ENCODE peak calls at places on chromosomes 2 and 18, in five cellular contexts. One of them, this sample, is unnamed.
A peak's percentile ranks its signal among the peaks of the same experiment; 100 is the strongest.

GRCh38 chr18:24111936-24112335 is 26.9 kb upstream of the CABYR start:
- DNase-seq in mesenchymal stem cell: no peak
- DNase-seq in cardiac muscle cell: no peak
- DNase-seq in naive thymus-derived CD4-positive, alpha-beta T cell: no peak
- DNase-seq in left ventricle myocardium inferior: no peak
- DNase-seq in this sample: no peak

GRCh38 chr18:43571078-43571689 is 293.9 kb upstream of the SYT4 start:
- DNase-seq in left ventricle myocardium inferior: no peak
- DNase-seq in mesenchymal stem cell: peak; percentile 56
- DNase-seq in cardiac muscle cell: peak; percentile 69
- DNase-seq in naive thymus-derived CD4-positive, alpha-beta T cell: no peak
- DNase-seq in this sample: peak; percentile 32

GRCh38 chr2:23529659-23530058 is 144.7 kb downstream of the KLHL29 start:
- DNase-seq in left ventricle myocardium inferior: no peak
- DNase-seq in cardiac muscle cell: no peak
- DNase-seq in naive thymus-derived CD4-positive, alpha-beta T cell: no peak
- DNase-seq in mesenchymal stem cell: no peak
- DNase-seq in this sample: no peak

GRCh38 chr2:104254017-104254416 is 599.9 kb upstream of the POU3F3 start:
- DNase-seq in left ventricle myocardium inferior: no peak
- DNase-seq in mesenchymal stem cell: no peak
- DNase-seq in cardiac muscle cell: no peak
- DNase-seq in naive thymus-derived CD4-positive, alpha-beta T cell: no peak
- DNase-seq in this sample: no peak

GRCh38 chr2:101983486-101983885 is 8.3 kb upstream of the IL1R2 start:
- DNase-seq in mesenchymal stem cell: no peak
- DNase-seq in cardiac muscle cell: peak; percentile 47
- DNase-seq in left ventricle myocardium inferior: no peak
- DNase-seq in naive thymus-derived CD4-positive, alpha-beta T cell: no peak
- DNase-seq in this sample: no peak

GRCh38 chr2:142435847-142436246 is 305.0 kb upstream of the LRP1B start:
- DNase-seq in left ventricle myocardium inferior: no peak
- DNase-seq in cardiac muscle cell: no peak
- DNase-seq in mesenchymal stem cell: no peak
- DNase-seq in naive thymus-derived CD4-positive, alpha-beta T cell: no peak
- DNase-seq in this sample: no peak

GRCh38 chr18:31954349-31954748 is 11.4 kb upstream of the TRAPPC8 start:
- DNase-seq in naive thymus-derived CD4-positive, alpha-beta T cell: no peak
- DNase-seq in left ventricle myocardium inferior: no peak
- DNase-seq in mesenchymal stem cell: no peak
- DNase-seq in cardiac muscle cell: peak; percentile 44
- DNase-seq in this sample: no peak

GRCh38 chr2:905091-905832 is 45.4 kb upstream of the SNTG2 start:
- DNase-seq in mesenchymal stem cell: no peak
- DNase-seq in left ventricle myocardium inferior: no peak
- DNase-seq in cardiac muscle cell: no peak
- DNase-seq in naive thymus-derived CD4-positive, alpha-beta T cell: no peak
- DNase-seq in this sample: no peak

GRCh38 chr2:181857471-181857870 is 34.1 kb upstream of the ITPRID2 start:
- DNase-seq in left ventricle myocardium inferior: no peak
- DNase-seq in naive thymus-derived CD4-positive, alpha-beta T cell: no peak
- DNase-seq in cardiac muscle cell: no peak
- DNase-seq in mesenchymal stem cell: peak; percentile 9
- DNase-seq in this sample: no peak

GRCh38 chr2:233996436-233996835 is 54.1 kb upstream of the SPP2 start:
- DNase-seq in cardiac muscle cell: no peak
- DNase-seq in left ventricle myocardium inferior: no peak
- DNase-seq in mesenchymal stem cell: no peak
- DNase-seq in naive thymus-derived CD4-positive, alpha-beta T cell: no peak
- DNase-seq in this sample: no peak

GRCh38 chr2:100409461-100409860 is 8.0 kb downstream of the CHST10 start:
- DNase-seq in left ventricle myocardium inferior: no peak
- DNase-seq in mesenchymal stem cell: no peak
- DNase-seq in cardiac muscle cell: no peak
- DNase-seq in naive thymus-derived CD4-positive, alpha-beta T cell: no peak
- DNase-seq in this sample: no peak

GRCh38 chr18:26309283-26309682 is 83.0 kb downstream of the TAF4B start:
- DNase-seq in cardiac muscle cell: peak; percentile 54
- DNase-seq in left ventricle myocardium inferior: no peak
- DNase-seq in naive thymus-derived CD4-positive, alpha-beta T cell: no peak
- DNase-seq in mesenchymal stem cell: peak; percentile 36
- DNase-seq in this sample: no peak

GRCh38 chr2:233079473-233079877 is 19.3 kb downstream of the INPP5D start:
- DNase-seq in naive thymus-derived CD4-positive, alpha-beta T cell: no peak
- DNase-seq in cardiac muscle cell: no peak
- DNase-seq in mesenchymal stem cell: no peak
- DNase-seq in left ventricle myocardium inferior: no peak
- DNase-seq in this sample: no peak

GRCh38 chr18:44802508-44802907 is 121.8 kb downstream of the SETBP1 start:
- DNase-seq in naive thymus-derived CD4-positive, alpha-beta T cell: no peak
- DNase-seq in mesenchymal stem cell: peak; percentile 78
- DNase-seq in cardiac muscle cell: peak; percentile 17
- DNase-seq in left ventricle myocardium inferior: no peak
- DNase-seq in this sample: no peak

GRCh38 chr18:3405713-3406112 is 44.3 kb upstream of the TGIF1 start:
- DNase-seq in cardiac muscle cell: no peak
- DNase-seq in left ventricle myocardium inferior: no peak
- DNase-seq in mesenchymal stem cell: no peak
- DNase-seq in naive thymus-derived CD4-positive, alpha-beta T cell: peak; percentile 32
- DNase-seq in this sample: no peak

GRCh38 chr2:229342376-229342775 is 71.3 kb upstream of the PID1 start:
- DNase-seq in left ventricle myocardium inferior: peak; percentile 28
- DNase-seq in mesenchymal stem cell: no peak
- DNase-seq in cardiac muscle cell: peak; percentile 54
- DNase-seq in naive thymus-derived CD4-positive, alpha-beta T cell: no peak
- DNase-seq in this sample: no peak

GRCh38 chr2:106638043-106638442 is 150.9 kb downstream of the CD8B2 start:
- DNase-seq in naive thymus-derived CD4-positive, alpha-beta T cell: no peak
- DNase-seq in mesenchymal stem cell: peak; percentile 34
- DNase-seq in cardiac muscle cell: peak; percentile 48
- DNase-seq in left ventricle myocardium inferior: no peak
- DNase-seq in this sample: no peak

GRCh38 chr2:237306787-237307170 is 107.2 kb downstream of the COL6A3 start:
- DNase-seq in naive thymus-derived CD4-positive, alpha-beta T cell: no peak
- DNase-seq in cardiac muscle cell: no peak
- DNase-seq in mesenchymal stem cell: no peak
- DNase-seq in left ventricle myocardium inferior: no peak
- DNase-seq in this sample: no peak

GRCh38 chr18:9417081-9417841 is 58.1 kb upstream of the RALBP1 start:
- DNase-seq in mesenchymal stem cell: peak; percentile 11
- DNase-seq in cardiac muscle cell: peak; percentile 82
- DNase-seq in left ventricle myocardium inferior: peak; percentile 37
- DNase-seq in naive thymus-derived CD4-positive, alpha-beta T cell: no peak
- DNase-seq in this sample: no peak

GRCh38 chr18:26458526-26459232 is 89.7 kb downstream of the KCTD1 start:
- DNase-seq in cardiac muscle cell: peak; percentile 63
- DNase-seq in naive thymus-derived CD4-positive, alpha-beta T cell: no peak
- DNase-seq in left ventricle myocardium inferior: no peak
- DNase-seq in mesenchymal stem cell: no peak
- DNase-seq in this sample: no peak

GRCh38 chr18:33745396-33745795 is 167.4 kb downstream of the ASXL3 start:
- DNase-seq in naive thymus-derived CD4-positive, alpha-beta T cell: no peak
- DNase-seq in mesenchymal stem cell: no peak
- DNase-seq in left ventricle myocardium inferior: no peak
- DNase-seq in cardiac muscle cell: no peak
- DNase-seq in this sample: no peak

GRCh38 chr2:128395640-128396499 is 77.2 kb upstream of the HS6ST1 start:
- DNase-seq in naive thymus-derived CD4-positive, alpha-beta T cell: no peak
- DNase-seq in left ventricle myocardium inferior: no peak
- DNase-seq in mesenchymal stem cell: peak; percentile 11
- DNase-seq in cardiac muscle cell: peak; percentile 32
- DNase-seq in this sample: no peak

GRCh38 chr2:12303181-12304030 is 413.3 kb upstream of the TRIB2 start:
- DNase-seq in mesenchymal stem cell: peak; percentile 98
- DNase-seq in naive thymus-derived CD4-positive, alpha-beta T cell: no peak
- DNase-seq in cardiac muscle cell: peak; percentile 92
- DNase-seq in left ventricle myocardium inferior: no peak
- DNase-seq in this sample: peak; percentile 75

DNA sequence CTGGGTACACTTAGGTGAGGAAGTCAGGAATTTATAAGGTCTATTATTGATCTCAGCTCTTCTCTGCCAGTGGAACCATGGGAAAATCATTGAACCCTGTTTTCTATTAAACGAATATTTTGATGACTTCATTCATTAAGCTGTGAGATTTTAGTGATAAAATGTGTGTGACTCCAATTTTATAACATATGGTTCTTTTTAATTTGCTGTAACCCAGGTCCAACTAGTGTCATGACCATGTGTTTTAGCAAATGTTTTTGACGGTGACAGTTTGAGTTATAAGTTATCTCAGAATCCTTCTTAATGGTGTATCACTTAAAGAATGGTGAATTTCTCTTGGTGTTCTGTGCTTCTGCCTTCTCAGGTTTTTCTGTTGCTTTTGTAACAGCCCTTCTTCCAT is 213.1 kb downstream of the MCFD2 start:
- DNase-seq in left ventricle myocardium inferior: no peak
- DNase-seq in mesenchymal stem cell: no peak
- DNase-seq in cardiac muscle cell: no peak
- DNase-seq in naive thymus-derived CD4-positive, alpha-beta T cell: no peak
- DNase-seq in this sample: no peak
- H3K4me3 ChIP-seq in left ventricle myocardium inferior: no peak overlapping the region
- H3K4me3 ChIP-seq in mesenchymal stem cell: no peak overlapping the region
- H3K4me3 ChIP-seq in cardiac muscle cell: no peak overlapping the region
- H3K4me3 ChIP-seq in naive thymus-derived CD4-positive, alpha-beta T cell: no peak overlapping the region
- H3K4me3 ChIP-seq in this sample: no peak overlapping the region

DNA sequence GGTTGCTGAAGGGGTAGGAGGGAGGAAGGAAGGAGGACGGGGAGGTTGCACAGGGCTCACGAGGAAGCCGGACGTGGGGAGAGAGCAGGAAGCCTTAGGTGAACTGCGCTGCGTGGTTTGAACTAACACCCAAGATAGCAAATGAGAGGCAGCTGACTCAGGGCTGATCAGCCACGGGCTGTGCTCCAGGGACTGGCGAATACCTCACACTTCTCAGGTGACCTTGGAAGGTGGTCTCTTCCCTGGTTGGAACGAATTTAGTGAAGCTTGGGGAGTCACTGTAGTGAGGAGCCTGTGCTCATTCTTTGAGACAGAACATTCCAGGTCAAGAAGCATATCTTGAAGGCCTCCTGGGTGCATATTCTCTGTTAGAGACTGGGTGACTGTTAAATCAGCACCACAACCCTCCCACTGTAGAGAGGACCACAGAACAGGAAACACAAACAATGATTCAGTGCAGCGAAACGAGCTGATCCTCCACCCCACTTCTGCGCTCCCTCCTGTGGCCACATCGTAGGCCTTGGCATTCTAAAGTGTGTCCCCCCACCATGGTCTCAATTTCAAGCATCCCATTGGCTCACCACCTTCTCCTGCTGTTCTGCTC is 33.8 kb downstream of the TOGARAM2 start:
- DNase-seq in left ventricle myocardium inferior: peak; percentile 76
- DNase-seq in naive thymus-derived CD4-positive, alpha-beta T cell: peak; percentile 75
- DNase-seq in cardiac muscle cell: peak; percentile 67
- DNase-seq in mesenchymal stem cell: no peak
- DNase-seq in this sample: peak; percentile 51
- H3K4me1 ChIP-seq in left ventricle myocardium inferior: peaks cover 88% of the 10 kb centered on the region
- H3K4me1 ChIP-seq in naive thymus-derived CD4-positive, alpha-beta T cell: peaks cover 72% of the 10 kb centered on the region
- H3K4me1 ChIP-seq in cardiac muscle cell: peaks cover 35% of the 10 kb centered on the region
- H3K4me1 ChIP-seq in mesenchymal stem cell: peaks cover 31% of the 10 kb centered on the region
- H3K4me1 ChIP-seq in this sample: peaks cover 26% of the 10 kb centered on the region

DNA sequence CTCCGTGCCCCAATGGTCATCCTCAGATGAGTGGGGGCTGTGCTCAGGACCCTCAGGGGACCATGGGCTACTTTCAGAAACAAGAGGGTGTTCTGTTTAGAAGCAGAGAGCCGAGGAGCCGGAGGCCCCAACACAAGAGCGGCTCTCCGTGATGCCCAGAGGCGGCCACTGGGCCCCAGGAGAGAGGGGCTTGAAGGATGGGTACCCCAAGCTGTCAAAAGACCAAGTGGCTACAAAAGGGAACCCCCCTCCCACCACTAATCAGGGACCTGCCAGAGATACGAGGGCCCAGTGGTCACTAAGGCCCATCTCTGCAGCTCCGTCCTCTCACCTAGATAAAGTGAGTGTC is 93.6 kb downstream of the HDAC4 start:
- DNase-seq in mesenchymal stem cell: no peak
- DNase-seq in naive thymus-derived CD4-positive, alpha-beta T cell: no peak
- DNase-seq in left ventricle myocardium inferior: no peak
- DNase-seq in cardiac muscle cell: no peak
- DNase-seq in this sample: no peak
- H3K4me3 ChIP-seq in mesenchymal stem cell: no peak overlapping the region
- H3K4me3 ChIP-seq in naive thymus-derived CD4-positive, alpha-beta T cell: no peak overlapping the region
- H3K4me3 ChIP-seq in left ventricle myocardium inferior: no peak overlapping the region
- H3K4me3 ChIP-seq in cardiac muscle cell: no peak overlapping the region
- H3K4me3 ChIP-seq in this sample: no peak overlapping the region

GRCh38 chr2:96207073-96207777 is 1.4 kb downstream of the STARD7 start:
- DNase-seq in naive thymus-derived CD4-positive, alpha-beta T cell: no peak
- DNase-seq in cardiac muscle cell: no peak
- DNase-seq in left ventricle myocardium inferior: no peak
- DNase-seq in mesenchymal stem cell: peak; percentile 54
- DNase-seq in this sample: no peak
- H3K4me1 ChIP-seq in naive thymus-derived CD4-positive, alpha-beta T cell: peaks cover 40% of the 10 kb centered on the region
- H3K4me1 ChIP-seq in cardiac muscle cell: peaks cover 32% of the 10 kb centered on the region
- H3K4me1 ChIP-seq in left ventricle myocardium inferior: peaks cover 75% of the 10 kb centered on the region
- H3K4me1 ChIP-seq in mesenchymal stem cell: peaks cover 10% of the 10 kb centered on the region
- H3K4me1 ChIP-seq in this sample: peaks cover 45% of the 10 kb centered on the region

DNA sequence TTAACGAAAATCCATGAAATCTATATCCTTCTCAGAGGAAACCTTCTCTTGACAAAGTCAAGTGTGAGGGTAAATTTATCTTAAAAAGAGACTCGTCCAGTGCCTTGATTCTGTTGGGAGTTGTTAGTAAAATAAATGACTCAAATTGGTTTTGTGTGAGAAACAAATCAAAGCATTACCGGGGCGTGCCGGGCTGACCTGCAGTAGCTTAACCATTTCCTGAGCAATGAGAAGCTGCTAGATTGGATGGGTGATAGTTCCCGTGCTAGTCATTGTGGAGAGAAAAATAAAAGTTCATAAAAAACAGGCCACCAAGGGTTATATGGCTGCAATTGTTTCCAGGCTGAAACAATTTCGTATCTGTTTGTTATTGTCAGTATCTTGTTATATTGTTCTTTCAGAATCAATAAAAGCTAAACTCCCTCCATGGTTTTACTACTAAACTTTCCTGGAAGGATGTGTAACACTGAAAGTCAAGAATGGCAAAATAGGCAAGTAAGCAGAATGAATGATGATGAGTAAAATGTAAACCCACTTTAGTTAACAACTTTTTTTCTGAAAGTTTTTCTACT is 314.4 kb downstream of the MTX2 start:
- DNase-seq in mesenchymal stem cell: peak; percentile 48
- DNase-seq in cardiac muscle cell: no peak
- DNase-seq in naive thymus-derived CD4-positive, alpha-beta T cell: no peak
- DNase-seq in left ventricle myocardium inferior: no peak
- DNase-seq in this sample: no peak
- H3K4me3 ChIP-seq in mesenchymal stem cell: no peak overlapping the region
- H3K4me3 ChIP-seq in cardiac muscle cell: no peak overlapping the region
- H3K4me3 ChIP-seq in naive thymus-derived CD4-positive, alpha-beta T cell: no peak overlapping the region
- H3K4me3 ChIP-seq in left ventricle myocardium inferior: no peak overlapping the region
- H3K4me3 ChIP-seq in this sample: no peak overlapping the region

GRCh38 chr2:222809582-222809981 is 51.3 kb upstream of the ACSL3 start:
- DNase-seq in mesenchymal stem cell: no peak
- DNase-seq in left ventricle myocardium inferior: no peak
- DNase-seq in naive thymus-derived CD4-positive, alpha-beta T cell: no peak
- DNase-seq in cardiac muscle cell: no peak
- DNase-seq in this sample: no peak
- H3K4me1 ChIP-seq in mesenchymal stem cell: no peaks in the 10 kb centered on the region
- H3K4me1 ChIP-seq in left ventricle myocardium inferior: peaks cover 18% of the 10 kb centered on the region
- H3K4me1 ChIP-seq in naive thymus-derived CD4-positive, alpha-beta T cell: no peaks in the 10 kb centered on the region
- H3K4me1 ChIP-seq in cardiac muscle cell: peaks cover 47% of the 10 kb centered on the region
- H3K4me1 ChIP-seq in this sample: no peaks in the 10 kb centered on the region